ENCODE peak calls at places on chromosomes 2 and 18, in four cellular contexts. R, I, S and M are unnamed samples.

GRCh38 chr2:240392084-240392947 is 43.1 kb upstream of the GPC1 start:
- DNase-seq in R (no peak), I (no peak), S (no peak), M (no peak)

GRCh38 chr2:222480497-222480896 is 56.2 kb downstream of the SGPP2 start:
- DNase-seq in R (no peak), I (no peak), S (no peak), M (no peak)

GRCh38 chr2:238915196-238915595 is 67.3 kb downstream of the TWIST2 start:
- DNase-seq in R (no peak), I (no peak), S (no peak), M (no peak)

GRCh38 chr2:88227446-88227845 is 57.3 kb downstream of the THNSL2 start:
- DNase-seq in R (no peak), I (peak; percentile 7), S (no peak), M (no peak)

GRCh38 chr2:6922201-6922656 is 5.0 kb downstream of the RNF144A start:
- DNase-seq in R (peak; percentile 42), I (peak; percentile 18), S (no peak), M (no peak)

GRCh38 chr2:37348155-37348554 is 3.7 kb downstream of the QPCT start:
- DNase-seq in R (no peak), I (no peak), S (no peak), M (no peak)

GRCh38 chr2:234091883-234092282 is 41.4 kb downstream of the SPP2 start:
- DNase-seq in R (peak; percentile 38), I (no peak), S (no peak), M (no peak)

GRCh38 chr2:230961091-230961491 is 34.8 kb upstream of the SPATA3 start:
- DNase-seq in R (no peak), I (no peak), S (no peak), M (no peak)

GRCh38 chr2:185921048-185921756 is 182.6 kb downstream of the FSIP2 start:
- DNase-seq in R (peak; percentile 1), I (no peak), S (no peak), M (no peak)

GRCh38 chr2:17401096-17401495 is 117.1 kb downstream of the RAD51AP2 start:
- DNase-seq in R (no peak), I (no peak), S (no peak), M (no peak)

GRCh38 chr18:27789406-27789805 is 387.5 kb downstream of the CDH2 start:
- DNase-seq in R (peak; percentile 69), I (no peak), S (no peak), M (no peak)

GRCh38 chr18:30889582-30890301 is 152.8 kb downstream of the DSC3 start:
- DNase-seq in R (no peak), I (peak; percentile 27), S (no peak), M (no peak)

GRCh38 chr2:38751847-38752410 is 768 bp upstream of the SRSF7 start:
- DNase-seq in R (no peak), I (peak; percentile 41), S (no peak), M (no peak)

GRCh38 chr18:43606800-43607199 is 329.5 kb upstream of the SYT4 start:
- DNase-seq in R (no peak), I (no peak), S (no peak), M (no peak)

GRCh38 chr18:70200286-70200685 is 5.2 kb downstream of the RTTN start:
- DNase-seq in R (no peak), I (no peak), S (no peak), M (no peak)

GRCh38 chr18:55322176-55322735 is 265.7 kb downstream of the TCF4 start:
- DNase-seq in R (peak; percentile 14), I (peak; percentile 42), S (no peak), M (peak; percentile 88)

GRCh38 chr18:55323051-55323994 is 264.7 kb downstream of the TCF4 start:
- DNase-seq in R (no peak), I (no peak), S (no peak), M (no peak)

GRCh38 chr18:55321268-55322175 is 266.5 kb downstream of the TCF4 start:
- DNase-seq in R (peak; percentile 19), I (peak; percentile 68), S (no peak), M (peak; percentile 75)

GRCh38 chr18:55326134-55326533 is 261.9 kb downstream of the TCF4 start:
- DNase-seq in R (no peak), I (no peak), S (no peak), M (no peak)

DNA sequence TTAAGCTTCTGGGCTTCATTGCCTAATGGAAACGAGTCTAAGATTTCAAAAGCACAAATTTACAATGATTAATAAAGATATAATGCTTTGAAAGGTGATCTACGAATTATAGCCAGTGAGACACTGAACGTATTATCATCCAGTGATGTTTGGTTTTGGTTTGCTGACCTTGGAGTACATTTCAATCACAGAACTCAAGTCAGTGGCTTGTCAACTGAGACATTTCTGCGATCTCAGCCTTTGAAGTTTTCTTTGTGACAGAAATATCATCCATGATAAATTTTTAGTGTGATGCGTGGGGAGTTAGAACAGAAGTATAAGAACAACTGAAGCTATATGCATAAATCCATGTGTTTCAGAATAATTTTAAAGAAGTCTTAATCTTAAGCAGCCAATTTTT is 263.8 kb downstream of the TCF4 start:
- DNase-seq in R (no peak), I (no peak), S (no peak), M (no peak)
- H3K27ac ChIP-seq in R (no peak overlapping the region), I (no peak overlapping the region), S (no peak overlapping the region), M (no peak overlapping the region)

GRCh38 chr2:101435011-101435862 is 39.7 kb downstream of the RFX8 start:
- DNase-seq in R (no peak), I (no peak), S (no peak), M (no peak)
- H3K27ac ChIP-seq in R (no peak overlapping the region), I (no peak overlapping the region), S (no peak overlapping the region), M (peak overlapping the region; percentile 57)

GRCh38 chr2:126661702-126662465 is 5.9 kb downstream of the GYPC start:
- DNase-seq in R (no peak), I (no peak), S (no peak), M (no peak)
- H3K27ac ChIP-seq in R (no peak overlapping the region), I (no peak overlapping the region), S (no peak overlapping the region), M (no peak overlapping the region)

GRCh38 chr2:15681089-15681885 is 89.6 kb downstream of the DDX1 start:
- DNase-seq in R (no peak), I (no peak), S (no peak), M (no peak)
- H3K27ac ChIP-seq in R (no peak overlapping the region), I (no peak overlapping the region), S (no peak overlapping the region), M (no peak overlapping the region)

DNA sequence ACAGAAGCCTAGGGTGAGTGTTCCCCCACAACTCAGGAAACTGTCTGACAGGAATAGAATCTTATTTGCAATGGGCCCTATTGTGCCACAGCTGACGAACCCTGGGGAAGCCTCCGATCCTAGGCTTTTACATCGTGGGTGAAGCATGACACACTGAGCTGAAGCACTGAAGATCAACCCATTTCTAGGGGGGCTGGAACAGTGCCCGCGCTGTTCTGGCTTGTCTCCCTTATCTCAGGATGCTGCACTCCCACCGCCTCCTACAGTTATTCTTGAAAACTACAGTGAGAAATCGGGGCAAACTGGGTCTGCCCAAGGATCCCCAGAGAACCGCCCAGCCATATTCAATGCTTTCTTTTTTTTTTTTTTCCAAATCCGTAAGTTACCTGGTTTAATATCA is 41.1 kb downstream of the NETO1 start:
- DNase-seq in R (no peak), I (no peak), S (no peak), M (no peak)
- H3K27ac ChIP-seq in R (no peak overlapping the region), I (no peak overlapping the region), S (no peak overlapping the region), M (no peak overlapping the region)

GRCh38 chr18:79677840-79678239 is 1.8 kb upstream of the CTDP1 start:
- DNase-seq in R (no peak), I (no peak), S (no peak), M (no peak)

GRCh38 chr18:79677221-79677620 is 2.4 kb upstream of the CTDP1 start:
- DNase-seq in R (no peak), I (no peak), S (no peak), M (no peak)

GRCh38 chr18:79679552-79680099 is at the start of gene CTDP1:
- DNase-seq in R (peak; percentile 85), I (peak; percentile 94), S (peak; percentile 90), M (peak; percentile 76)

GRCh38 chr18:79680100-79680879 is 687 bp downstream of the CTDP1 start:
- DNase-seq in R (peak; percentile 45), I (peak; percentile 16), S (peak; percentile 57), M (no peak)

GRCh38 chr18:79678665-79679551 is 695 bp upstream of the CTDP1 start:
- DNase-seq in R (peak; percentile 97), I (peak; percentile 98), S (peak; percentile 100), M (peak; percentile 96)
- H3K27ac ChIP-seq in R (peak overlapping the region; percentile 95), I (peak overlapping the region; percentile 100), S (peak overlapping the region; percentile 94), M (peak overlapping the region; percentile 96)

GRCh38 chr2:201969938-201970785 is 63.5 kb upstream of the FZD7 start:
- DNase-seq in R (no peak), I (no peak), S (no peak), M (peak; percentile 78)
- H3K27ac ChIP-seq in R (no peak overlapping the region), I (no peak overlapping the region), S (no peak overlapping the region), M (peak overlapping the region; percentile 65)